ENCODE peak calls at places on chromosomes 5 and 9, in eight cellular contexts. V is PC-9, I is transverse colon, L is BE2C, N is sigmoid colon, K is astrocyte of the spinal cord, F is Panc1, G is AG04450. R is an unnamed sample.

GRCh38 chr9:36426348-36426747 is 26.3 kb upstream of the RNF38 start:
- DNase-seq in K (no peak), N (no peak), G (no peak), L (no peak), F (no peak), V (no peak), I (no peak), R (no peak)

GRCh38 chr5:165187815-165188214 is 1682.4 kb downstream of the MAT2B start:
- DNase-seq in V (no peak), L (no peak), G (no peak), N (no peak), K (no peak), I (no peak), F (no peak), R (no peak)

GRCh38 chr5:154967419-154968024 is 26.6 kb downstream of the MRPL22 start:
- DNase-seq in G (no peak), L (peak; percentile 15), F (no peak), V (no peak), K (peak; percentile 19), I (no peak), N (no peak), R (no peak)

GRCh38 chr9:127877566-127877998 is at the start of gene AK1:
- DNase-seq in F (no peak), K (peak; percentile 51), L (peak; percentile 83), V (peak; percentile 74), N (peak; percentile 91), G (no peak), I (peak; percentile 84), R (no peak)

GRCh38 chr9:126532019-126532462 is 81.7 kb upstream of the LMX1B start:
- DNase-seq in G (no peak), K (no peak), I (no peak), N (no peak), V (no peak), L (peak; percentile 75), F (no peak), R (no peak)

GRCh38 chr5:115471674-115472073 is 72.9 kb downstream of the FEM1C start:
- DNase-seq in V (no peak), G (no peak), I (no peak), K (no peak), L (no peak), N (no peak), F (no peak), R (no peak)

GRCh38 chr9:69174645-69175487 is 789 bp downstream of the TJP2 start:
- DNase-seq in N (peak; percentile 68), V (peak; percentile 65), K (peak; percentile 95), F (no peak), I (peak; percentile 21), G (peak; percentile 93), L (peak; percentile 43), R (peak; percentile 70)

GRCh38 chr5:138389332-138389731 is 36.8 kb downstream of the KDM3B start:
- DNase-seq in N (no peak), G (no peak), K (no peak), L (no peak), F (no peak), V (no peak), I (no peak), R (no peak)

GRCh38 chr5:143403607-143404415 is at the start of gene NR3C1:
- DNase-seq in K (peak; percentile 86), G (peak; percentile 44), L (peak; percentile 64), N (peak; percentile 94), V (peak; percentile 85), F (no peak), I (peak; percentile 88), R (peak; percentile 96)

GRCh38 chr9:99143661-99144060 is 38.7 kb downstream of the TGFBR1 start:
- DNase-seq in L (no peak), N (no peak), G (no peak), I (no peak), F (no peak), V (no peak), K (no peak), R (no peak)

GRCh38 chr5:17224858-17225436 is 7.5 kb downstream of the BASP1 start:
- DNase-seq in K (peak; percentile 68), I (no peak), G (no peak), L (no peak), F (no peak), N (no peak), V (no peak), R (peak; percentile 39)

GRCh38 chr5:158899201-158899600 is 200.5 kb downstream of the EBF1 start:
- DNase-seq in V (no peak), K (no peak), N (no peak), F (no peak), G (no peak), L (no peak), I (no peak), R (no peak)

GRCh38 chr5:172854451-172854871 is 20.4 kb downstream of the ERGIC1 start:
- DNase-seq in V (no peak), F (no peak), K (peak; percentile 34), G (no peak), N (peak; percentile 88), I (peak; percentile 75), L (no peak), R (no peak)

GRCh38 chr5:152405145-152405544 is at the start of gene NMUR2:
- DNase-seq in V (no peak), G (no peak), I (no peak), N (no peak), F (no peak), K (no peak), L (peak; percentile 29), R (no peak)

GRCh38 chr5:180116441-180117377 is 45.1 kb upstream of the RNF130 start:
- DNase-seq in V (peak; percentile 76), G (no peak), K (no peak), I (no peak), L (no peak), N (peak; percentile 59), F (no peak), R (no peak)

GRCh38 chr9:16171851-16172250 is 619.0 kb downstream of the CCDC171 start:
- DNase-seq in N (no peak), K (no peak), V (no peak), L (no peak), G (no peak), I (no peak), F (no peak), R (no peak)

GRCh38 chr5:116075117-116075910 is 9.5 kb upstream of the COMMD10 start:
- DNase-seq in I (no peak), F (no peak), G (no peak), L (no peak), K (peak; percentile 9), V (no peak), N (no peak), R (peak; percentile 30)

GRCh38 chr9:93111371-93112115 is 15.5 kb downstream of the CARD19 start:
- DNase-seq in L (peak; percentile 4), F (no peak), N (peak; percentile 63), I (no peak), K (peak; percentile 72), G (no peak), V (peak; percentile 96), R (peak; percentile 12)

GRCh38 chr5:94618493-94619328 is at the start of the genes KIAA0825 and SLF1:
- DNase-seq in F (peak; percentile 79), G (peak; percentile 61), N (peak; percentile 91), V (peak; percentile 82), L (peak; percentile 92), K (peak; percentile 92), I (peak; percentile 90), R (peak; percentile 85)

GRCh38 chr5:139131062-139131856 is 66.9 kb downstream of the SIL1 start:
- DNase-seq in F (no peak), N (peak; percentile 83), G (no peak), L (no peak), I (peak; percentile 9), V (no peak), K (peak; percentile 50), R (no peak)

GRCh38 chr9:124285903-124286291 is 28.1 kb downstream of the NEK6 start:
- DNase-seq in V (no peak), F (peak; percentile 52), K (peak; percentile 98), G (peak; percentile 97), N (peak; percentile 95), L (no peak), I (peak; percentile 80), R (peak; percentile 74)

GRCh38 chr9:75088646-75089368 is 493 bp downstream of the OSTF1 start:
- DNase-seq in I (peak; percentile 71), L (peak; percentile 27), K (peak; percentile 63), V (no peak), G (no peak), N (peak; percentile 81), F (no peak), R (peak; percentile 71)

GRCh38 chr5:76303917-76304316 is 99.2 kb upstream of the IQGAP2 start:
- DNase-seq in K (no peak), G (no peak), F (no peak), N (no peak), V (no peak), L (no peak), I (peak; percentile 59), R (peak; percentile 63)

GRCh38 chr5:82164109-82164956 is 113.8 kb downstream of the RPS23 start:
- DNase-seq in L (no peak), I (no peak), F (no peak), N (no peak), V (no peak), G (peak; percentile 85), K (peak; percentile 93), R (no peak)

GRCh38 chr5:170861855-170862766 is at the start of gene RANBP17:
- DNase-seq in F (no peak), K (peak; percentile 79), N (peak; percentile 63), L (peak; percentile 95), G (no peak), I (peak; percentile 55), V (peak; percentile 80), R (peak; percentile 70)
- TF ChIP-seq CTCF in F (no peak), K (no peak), N (no peak), L (peak; percentile 1), G (no peak), I (no peak), V (no peak), R (no peak)

GRCh38 chr9:96027271-96028131 is 152.0 kb downstream of the ERCC6L2 start:
- DNase-seq in K (no peak), F (no peak), G (no peak), V (no peak), L (no peak), N (no peak), I (no peak), R (no peak)
- H3K4me3 ChIP-seq in K (no peak overlapping the region), F (no peak overlapping the region), G (no peak overlapping the region), V (no peak overlapping the region), L (no peak overlapping the region), N (peak overlapping the region; percentile 40), I (peak overlapping the region; percentile 29), R (no peak overlapping the region)

DNA sequence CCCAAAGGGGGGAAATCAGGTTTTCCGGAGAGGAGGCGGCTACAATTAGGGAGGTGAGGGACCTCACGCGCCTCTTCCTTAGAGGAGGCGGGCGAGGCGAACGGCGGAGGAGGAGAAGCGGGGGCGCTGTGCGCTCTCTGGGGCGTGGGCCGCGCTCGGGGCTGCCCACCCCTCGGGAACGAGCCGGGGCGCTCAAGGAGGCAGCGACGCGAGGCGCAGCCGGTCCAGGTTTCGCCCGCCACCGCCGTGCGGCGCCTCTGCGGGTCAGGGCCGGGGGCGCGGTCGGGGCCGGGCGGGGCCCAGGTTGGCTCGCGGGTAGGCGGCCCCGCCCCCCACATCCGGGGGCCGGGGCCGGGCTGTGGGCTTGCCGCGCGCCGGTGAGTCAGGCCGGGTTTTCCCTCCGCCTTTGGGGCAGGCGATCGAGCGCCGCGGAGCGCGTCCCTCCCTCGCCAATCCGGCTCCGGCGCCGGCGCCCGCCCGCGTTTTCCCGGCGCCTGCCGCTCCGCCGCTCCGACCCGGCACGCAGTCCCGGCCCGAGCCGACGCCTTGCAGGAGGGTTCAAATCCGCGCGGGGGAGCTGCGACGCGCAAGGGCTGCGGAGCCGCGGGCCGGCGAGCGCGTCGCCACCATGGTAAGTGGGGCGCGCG is at the start of gene N4BP3:
- DNase-seq in K (peak; percentile 19), I (peak; percentile 79), V (peak; percentile 78), G (no peak), N (no peak), F (no peak), L (peak; percentile 73), R (peak; percentile 92)
- TF ChIP-seq CTCF in K (no peak), I (no peak), V (no peak), G (no peak), N (no peak), F (no peak), L (no peak), R (no peak)

GRCh38 chr5:1008451-1009358 is at the start of gene NKD2:
- DNase-seq in I (peak; percentile 10), N (peak; percentile 67), V (peak; percentile 59), L (peak; percentile 70), K (no peak), G (no peak), F (no peak), R (peak; percentile 37)
- H3K4me3 ChIP-seq in I (peak within 1 kb of the TSS; percentile 49), N (peak within 1 kb of the TSS; percentile 61), V (no peak within 1 kb of the TSS), L (peak within 1 kb of the TSS; percentile 29), K (no peak within 1 kb of the TSS), G (no peak within 1 kb of the TSS), F (peak within 1 kb of the TSS; percentile 48), R (no peak within 1 kb of the TSS)